ENCODE peak calls at places on chromosome 2, in eight cellular contexts. S is K562, J is HCT116, Y is Panc1, X is GM23338, R is GM12878, Q is A549, F is HepG2. O is an unnamed sample.
A peak's percentile ranks its signal among the peaks of the same experiment; 100 is the strongest.

GRCh38 chr2:212667751-212668316 is 129.2 kb upstream of the ERBB4 start:
- DNase-seq in S (no peak), F (no peak), X (no peak), Q (no peak), J (no peak), R (no peak), Y (no peak), O (no peak)

GRCh38 chr2:70328921-70329561 is 27.2 kb upstream of the FAM136A start:
- DNase-seq in X (peak; percentile 54), J (peak; percentile 96), Q (peak; percentile 55), R (no peak), S (no peak), Y (peak; percentile 12), F (peak; percentile 65), O (no peak)

GRCh38 chr2:104857262-104858221 is 3.6 kb downstream of the POU3F3 start:
- DNase-seq in Y (no peak), J (no peak), Q (no peak), S (no peak), F (no peak), R (no peak), X (peak; percentile 67), O (no peak)

GRCh38 chr2:3631851-3632659 is 25.9 kb upstream of the ALLC start:
- DNase-seq in S (no peak), R (no peak), Q (no peak), X (no peak), Y (no peak), J (no peak), F (no peak), O (no peak)

GRCh38 chr2:152537252-152537651 is 180.0 kb downstream of the PRPF40A start:
- DNase-seq in F (no peak), Q (no peak), R (no peak), Y (no peak), X (no peak), J (no peak), S (no peak), O (peak; percentile 73)

GRCh38 chr2:31219131-31219969 is 2.0 kb upstream of the CAPN14 start:
- DNase-seq in Q (no peak), F (no peak), Y (no peak), S (no peak), R (peak; percentile 79), X (no peak), J (no peak), O (no peak)

GRCh38 chr2:23413641-23414040 is 28.7 kb downstream of the KLHL29 start:
- DNase-seq in J (no peak), Y (no peak), R (no peak), Q (no peak), X (no peak), S (no peak), F (no peak), O (no peak)

GRCh38 chr2:128489580-128490273 is 171.1 kb upstream of the HS6ST1 start:
- DNase-seq in Q (no peak), J (no peak), R (no peak), S (no peak), X (peak; percentile 13), F (no peak), Y (no peak), O (no peak)

GRCh38 chr2:165586019-165586418 is 116.5 kb downstream of the CSRNP3 start:
- DNase-seq in Q (no peak), R (no peak), S (no peak), F (no peak), X (no peak), J (no peak), Y (no peak), O (no peak)

GRCh38 chr2:216001612-216002215 is 11.6 kb downstream of the MREG start:
- DNase-seq in X (no peak), F (no peak), R (no peak), Q (no peak), J (no peak), S (no peak), Y (no peak), O (no peak)

GRCh38 chr2:28096421-28096820 is 205.9 kb downstream of the BABAM2 start:
- DNase-seq in Q (no peak), F (no peak), J (no peak), S (no peak), R (no peak), Y (no peak), X (no peak), O (no peak)

GRCh38 chr2:143132360-143132759 is 3.1 kb downstream of the ARHGAP15 start:
- DNase-seq in Q (no peak), S (no peak), J (no peak), Y (no peak), F (no peak), X (no peak), R (no peak), O (no peak)

GRCh38 chr2:238555786-238556542 is 129.2 kb downstream of the ASB1 start:
- DNase-seq in F (no peak), J (no peak), Q (no peak), S (no peak), Y (no peak), X (no peak), R (no peak), O (no peak)

GRCh38 chr2:38720613-38721241 is 30.4 kb downstream of the SRSF7 start:
- DNase-seq in Q (no peak), R (peak; percentile 40), J (no peak), Y (no peak), F (no peak), X (no peak), S (no peak), O (no peak)

GRCh38 chr2:227118353-227118752 is 45.7 kb downstream of the COL4A4 start:
- DNase-seq in J (no peak), Y (no peak), Q (no peak), R (no peak), F (no peak), X (no peak), S (no peak), O (no peak)

GRCh38 chr2:72144746-72145657 is 2.7 kb downstream of the CYP26B1 start:
- DNase-seq in F (peak; percentile 24), S (no peak), Q (peak; percentile 96), Y (no peak), X (peak; percentile 89), R (no peak), J (peak; percentile 58), O (no peak)

GRCh38 chr2:72147303-72147970 is at the start of gene CYP26B1:
- DNase-seq in R (no peak), Y (no peak), J (no peak), S (no peak), F (no peak), Q (no peak), X (peak; percentile 65), O (no peak)

GRCh38 chr2:72144412-72144745 is 3.3 kb downstream of the CYP26B1 start:
- DNase-seq in Q (no peak), R (no peak), X (no peak), J (no peak), S (no peak), F (no peak), Y (no peak), O (no peak)

GRCh38 chr2:72146357-72147302 is 1.0 kb downstream of the CYP26B1 start:
- DNase-seq in Q (no peak), J (no peak), F (no peak), X (peak; percentile 68), S (no peak), R (no peak), Y (no peak), O (no peak)

GRCh38 chr2:72145658-72146329 is 1.9 kb downstream of the CYP26B1 start:
- DNase-seq in R (no peak), S (no peak), Y (no peak), J (no peak), X (peak; percentile 34), F (no peak), Q (no peak), O (no peak)
- TF ChIP-seq REST in R (no peak), S (no peak), Y (no peak), J (no peak), X (no peak), F (no peak), Q (no peak), O (no peak)

GRCh38 chr2:58157754-58158153 is 83.4 kb downstream of the FANCL start:
- DNase-seq in Y (no peak), F (no peak), J (no peak), X (no peak), Q (no peak), R (no peak), S (no peak), O (no peak)
- TF ChIP-seq REST in Y (no peak), F (no peak), J (no peak), X (no peak), Q (no peak), R (no peak), S (no peak), O (no peak)

DNA sequence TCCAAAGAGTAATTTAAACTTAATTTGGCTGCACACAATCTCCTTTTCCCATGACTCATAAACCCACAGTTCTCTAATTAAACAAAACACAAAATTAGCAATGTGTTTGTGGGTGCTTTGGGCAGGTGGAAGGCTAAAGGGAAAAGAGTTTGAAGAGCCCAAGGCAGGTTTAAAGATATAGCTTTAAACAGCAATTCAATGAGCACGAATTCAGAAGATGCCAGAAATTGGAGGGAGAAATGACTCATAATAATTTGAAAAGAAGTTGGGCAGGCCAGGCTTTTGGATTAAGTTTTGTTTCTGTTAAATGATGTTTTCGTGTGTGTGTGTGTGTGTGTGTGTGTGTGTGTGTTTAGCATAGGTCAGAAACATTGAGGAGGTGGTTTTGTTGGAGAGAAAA is 594.8 kb upstream of the ZEB2 start:
- DNase-seq in Y (no peak), S (no peak), F (no peak), Q (no peak), J (no peak), R (no peak), X (no peak), O (no peak)
- TF ChIP-seq REST in Y (no peak), S (no peak), F (no peak), Q (no peak), J (no peak), R (no peak), X (no peak), O (no peak)

GRCh38 chr2:236940497-236940896 is 145.2 kb upstream of the COPS8 start:
- DNase-seq in X (no peak), S (no peak), J (no peak), F (no peak), Y (no peak), R (no peak), Q (no peak), O (no peak)

GRCh38 chr2:236939271-236939670 is 146.4 kb upstream of the COPS8 start:
- DNase-seq in R (no peak), F (no peak), J (no peak), X (no peak), Q (no peak), S (no peak), Y (no peak), O (no peak)

GRCh38 chr2:236941106-236941505 is 144.6 kb upstream of the COPS8 start:
- DNase-seq in X (no peak), J (no peak), F (no peak), S (no peak), Y (no peak), Q (no peak), R (no peak), O (no peak)

GRCh38 chr2:236938126-236938525 is 147.6 kb upstream of the COPS8 start:
- DNase-seq in Y (no peak), X (no peak), J (no peak), Q (no peak), F (no peak), S (no peak), R (no peak), O (no peak)

DNA sequence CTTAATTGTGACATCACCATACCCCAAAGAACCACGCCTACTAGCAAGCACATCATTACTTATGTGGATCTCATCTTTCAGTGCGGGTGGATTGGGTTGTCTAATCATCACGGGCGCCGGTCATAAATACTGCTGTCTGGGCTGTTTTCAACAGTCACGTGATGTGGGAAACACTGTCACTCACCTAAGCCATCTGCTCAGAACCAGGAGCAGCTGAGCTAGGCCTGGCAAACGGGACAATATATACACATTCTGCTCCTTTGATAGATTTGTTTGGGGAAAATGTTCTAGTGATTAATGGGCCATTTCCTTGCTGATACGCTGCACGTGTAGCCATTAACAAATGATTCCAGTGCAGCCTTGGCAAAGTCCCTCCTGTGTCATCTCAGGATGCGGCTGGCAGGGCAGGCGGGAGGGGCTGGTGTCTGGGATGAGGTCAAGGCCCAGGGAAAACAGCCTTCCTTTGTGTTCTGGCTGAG is 145.9 kb upstream of the COPS8 start:
- DNase-seq in J (no peak), R (no peak), X (no peak), Q (no peak), Y (no peak), F (no peak), S (no peak), O (no peak)
- TF ChIP-seq REST in J (no peak), R (no peak), X (no peak), Q (no peak), Y (no peak), F (no peak), S (no peak), O (no peak)

O was measured in HL-60.